ENCODE peak calls at places on chromosome 3, in eight cellular contexts. B is G401; X is upper lobe of right lung; J is EH; I is stimulated activated CD8-positive, alpha-beta memory T cell treated with anti-CD3 and anti-CD28 coated beads, Interleukin-12 subunit alpha, Interleukin-12 subunit beta, amount 100 ng/mL, for 4 hours; P is fibroblast of pulmonary artery; D is SK-MEL-5; N is HS-27A. M is an unnamed sample.
A peak's percentile ranks its signal among the peaks of the same experiment; 100 is the strongest.

GRCh38 chr3:37997321-37997720 is 6.7 kb downstream of the VILL start:
- DNase-seq in B (no peak), D (no peak), N (no peak), I (no peak), P (no peak), J (no peak), X (peak; percentile 61), M (no peak)

GRCh38 chr3:40550168-40550567 is 25.4 kb downstream of the ZNF621 start:
- DNase-seq in B (no peak), I (no peak), D (no peak), N (no peak), P (peak; percentile 15), X (no peak), J (peak; percentile 17), M (no peak)

GRCh38 chr3:139893963-139894637 is 40.9 kb upstream of the CLSTN2 start:
- DNase-seq in J (no peak), D (no peak), P (no peak), I (no peak), X (no peak), N (no peak), B (peak; percentile 68), M (no peak)

GRCh38 chr3:69085543-69086132 is 901 bp downstream of the ARL6IP5 start:
- DNase-seq in J (peak; percentile 40), I (no peak), P (no peak), B (peak; percentile 56), X (peak; percentile 66), D (peak; percentile 20), N (no peak), M (no peak)

GRCh38 chr3:141367038-141367730 is 1.1 kb upstream of the ZBTB38 start:
- DNase-seq in I (no peak), X (no peak), B (no peak), J (peak; percentile 100), D (peak; percentile 6), N (peak; percentile 98), P (peak; percentile 100), M (no peak)

GRCh38 chr3:97689962-97690361 is 74.6 kb upstream of the ARL6 start:
- DNase-seq in N (no peak), I (no peak), D (no peak), X (no peak), B (no peak), J (no peak), P (no peak), M (no peak)

GRCh38 chr3:175392653-175393052 is 533.5 kb downstream of the NAALADL2 start:
- DNase-seq in N (no peak), J (peak; percentile 72), P (peak; percentile 28), I (no peak), D (no peak), X (no peak), B (no peak), M (no peak)

GRCh38 chr3:81352867-81353266 is 408.6 kb downstream of the GBE1 start:
- DNase-seq in I (no peak), P (peak; percentile 67), N (no peak), X (no peak), D (peak; percentile 80), B (peak; percentile 15), J (peak; percentile 11), M (peak; percentile 51)

GRCh38 chr3:173008978-173009377 is 132.1 kb downstream of the SPATA16 start:
- DNase-seq in P (no peak), X (no peak), N (no peak), D (no peak), B (no peak), J (no peak), I (no peak), M (no peak)

M was measured in A673.